ENCODE peak calls at places on chromosomes 1 and 21, in five cellular contexts. One of them, this sample, is unnamed.

GRCh38 chr1:150321826-150322166 is 463 bp downstream of the PRPF3 start:
- DNase-seq in Panc1: no peak
- DNase-seq in K562: no peak
- DNase-seq in endothelial cell of umbilical vein: no peak
- DNase-seq in transverse colon: no peak
- DNase-seq in this sample: no peak

GRCh38 chr1:116066868-116067563 is 44.2 kb upstream of the MAB21L3 start:
- DNase-seq in K562: no peak
- DNase-seq in Panc1: no peak
- DNase-seq in transverse colon: no peak
- DNase-seq in endothelial cell of umbilical vein: no peak
- DNase-seq in this sample: no peak

GRCh38 chr1:31382379-31382989 is 9.6 kb upstream of the FABP3 start:
- DNase-seq in endothelial cell of umbilical vein: no peak
- DNase-seq in Panc1: no peak
- DNase-seq in transverse colon: no peak
- DNase-seq in K562: no peak
- DNase-seq in this sample: no peak

GRCh38 chr1:159913451-159914192 is 11.7 kb downstream of the TAGLN2 start:
- DNase-seq in endothelial cell of umbilical vein: no peak
- DNase-seq in transverse colon: no peak
- DNase-seq in K562: no peak
- DNase-seq in Panc1: no peak
- DNase-seq in this sample: peak

GRCh38 chr21:36499578-36500471 is 19.9 kb upstream of the CLDN14 start:
- DNase-seq in endothelial cell of umbilical vein: no peak
- DNase-seq in K562: no peak
- DNase-seq in transverse colon: peak
- DNase-seq in Panc1: no peak
- DNase-seq in this sample: peak

GRCh38 chr1:94807742-94808491 is 12.2 kb upstream of the SLC44A3 start:
- DNase-seq in Panc1: no peak
- DNase-seq in transverse colon: peak
- DNase-seq in K562: peak
- DNase-seq in endothelial cell of umbilical vein: peak
- DNase-seq in this sample: peak

GRCh38 chr1:94265011-94265422 is 27.6 kb upstream of the ARHGAP29 start:
- DNase-seq in K562: no peak
- DNase-seq in Panc1: no peak
- DNase-seq in transverse colon: no peak
- DNase-seq in endothelial cell of umbilical vein: peak
- DNase-seq in this sample: peak

GRCh38 chr1:166544561-166544960 is 294.7 kb upstream of the POGK start:
- DNase-seq in K562: peak
- DNase-seq in transverse colon: no peak
- DNase-seq in endothelial cell of umbilical vein: no peak
- DNase-seq in Panc1: no peak
- DNase-seq in this sample: no peak

GRCh38 chr1:43930168-43930948 is 3.2 kb upstream of the ARTN start:
- DNase-seq in endothelial cell of umbilical vein: no peak
- DNase-seq in Panc1: no peak
- DNase-seq in transverse colon: peak
- DNase-seq in K562: peak
- DNase-seq in this sample: no peak

GRCh38 chr1:110188116-110188618 is 21.9 kb upstream of the KCNC4 start:
- DNase-seq in Panc1: no peak
- DNase-seq in transverse colon: no peak
- DNase-seq in K562: no peak
- DNase-seq in endothelial cell of umbilical vein: no peak
- DNase-seq in this sample: no peak

GRCh38 chr1:48955774-48956173 is 179.1 kb upstream of the BEND5 start:
- DNase-seq in K562: no peak
- DNase-seq in transverse colon: no peak
- DNase-seq in Panc1: no peak
- DNase-seq in endothelial cell of umbilical vein: no peak
- DNase-seq in this sample: no peak

GRCh38 chr21:41489329-41489728 is 18.6 kb downstream of the TMPRSS2 start:
- DNase-seq in K562: no peak
- DNase-seq in endothelial cell of umbilical vein: no peak
- DNase-seq in Panc1: no peak
- DNase-seq in transverse colon: no peak
- DNase-seq in this sample: no peak

GRCh38 chr1:78011050-78011449 is 6.3 kb downstream of the DNAJB4 start:
- DNase-seq in Panc1: no peak
- DNase-seq in transverse colon: no peak
- DNase-seq in K562: no peak
- DNase-seq in endothelial cell of umbilical vein: peak
- DNase-seq in this sample: no peak

GRCh38 chr1:29878501-29878900 is 642.2 kb downstream of the PTPRU start:
- DNase-seq in Panc1: no peak
- DNase-seq in endothelial cell of umbilical vein: no peak
- DNase-seq in transverse colon: no peak
- DNase-seq in K562: no peak
- DNase-seq in this sample: no peak

GRCh38 chr1:182347019-182347418 is 44.6 kb downstream of the GLUL start:
- DNase-seq in transverse colon: no peak
- DNase-seq in Panc1: no peak
- DNase-seq in endothelial cell of umbilical vein: no peak
- DNase-seq in K562: no peak
- DNase-seq in this sample: no peak

DNA sequence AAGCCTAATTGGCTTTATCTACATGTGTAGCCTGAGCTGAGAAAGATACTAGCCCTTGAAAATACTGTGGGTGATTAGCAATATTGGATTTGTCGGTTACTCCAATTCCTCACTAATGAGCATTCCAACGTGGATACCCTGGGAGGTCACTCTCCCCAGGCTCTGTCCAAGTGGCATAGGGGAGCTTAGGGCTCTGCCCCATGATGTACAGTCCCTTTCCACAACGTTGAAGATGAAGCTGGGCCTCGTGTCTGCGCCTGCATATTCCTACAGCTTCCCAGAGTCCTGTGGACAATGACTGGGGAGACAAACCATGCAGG is 2.6 kb downstream of the RCC1 start:
- DNase-seq in Panc1: no peak
- DNase-seq in endothelial cell of umbilical vein: no peak
- DNase-seq in K562: no peak
- DNase-seq in transverse colon: no peak
- DNase-seq in this sample: no peak
- TF ChIP-seq POLR2AphosphoS5 in Panc1: peak
- TF ChIP-seq POLR2AphosphoS5 in endothelial cell of umbilical vein: no peak
- TF ChIP-seq POLR2AphosphoS5 in K562: peak
- TF ChIP-seq POLR2AphosphoS5 in transverse colon: no peak
- TF ChIP-seq POLR2AphosphoS5 in this sample: no peak

DNA sequence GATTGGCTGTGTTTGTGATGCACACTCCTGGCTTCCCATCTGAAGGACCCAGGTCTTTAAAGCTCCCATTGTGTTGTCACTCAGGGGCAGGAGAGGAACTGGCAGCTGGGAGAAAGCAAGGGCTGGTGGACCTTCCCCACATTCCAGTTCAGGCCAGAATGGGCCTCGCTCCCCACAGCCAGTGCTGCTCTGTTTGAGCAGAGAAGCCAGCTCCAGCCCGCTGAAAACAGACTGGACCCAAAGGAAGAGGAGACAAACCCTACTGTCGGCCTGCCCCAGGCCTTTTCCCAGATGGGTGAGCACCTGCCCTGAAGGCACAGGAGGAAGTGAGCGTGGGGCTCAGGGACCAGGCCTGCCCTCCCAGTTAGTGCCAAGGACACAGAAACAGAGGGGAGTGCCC is 499.4 kb downstream of the NPHP4 start:
- DNase-seq in transverse colon: no peak
- DNase-seq in K562: no peak
- DNase-seq in endothelial cell of umbilical vein: no peak
- DNase-seq in Panc1: no peak
- DNase-seq in this sample: no peak
- TF ChIP-seq POLR2AphosphoS5 in transverse colon: no peak
- TF ChIP-seq POLR2AphosphoS5 in K562: no peak
- TF ChIP-seq POLR2AphosphoS5 in endothelial cell of umbilical vein: no peak
- TF ChIP-seq POLR2AphosphoS5 in Panc1: no peak
- TF ChIP-seq POLR2AphosphoS5 in this sample: no peak

DNA sequence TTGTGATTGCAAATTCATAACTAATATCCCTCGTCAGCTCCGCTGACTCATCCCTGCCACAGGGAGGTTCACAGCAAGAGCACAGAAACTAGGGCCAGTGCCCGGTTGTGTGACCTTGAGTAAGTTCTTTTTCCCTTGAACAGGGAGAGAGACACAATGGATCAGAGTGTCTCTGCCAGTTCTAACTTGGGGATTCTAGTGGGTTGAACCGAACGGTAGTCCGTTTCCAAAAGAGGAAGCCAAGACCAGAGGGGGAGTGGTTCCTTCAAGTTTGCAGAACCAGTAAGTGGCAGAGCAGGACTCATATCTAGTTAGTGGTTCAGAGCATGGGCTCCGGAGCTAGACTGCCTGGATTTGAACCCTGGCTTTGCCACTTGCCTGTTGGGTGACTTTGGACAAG is 4.9 kb upstream of the SHISA4 start:
- DNase-seq in K562: peak
- DNase-seq in transverse colon: no peak
- DNase-seq in endothelial cell of umbilical vein: peak
- DNase-seq in Panc1: no peak
- DNase-seq in this sample: no peak
- TF ChIP-seq POLR2AphosphoS5 in K562: no peak
- TF ChIP-seq POLR2AphosphoS5 in transverse colon: no peak
- TF ChIP-seq POLR2AphosphoS5 in endothelial cell of umbilical vein: no peak
- TF ChIP-seq POLR2AphosphoS5 in Panc1: no peak
- TF ChIP-seq POLR2AphosphoS5 in this sample: no peak

DNA sequence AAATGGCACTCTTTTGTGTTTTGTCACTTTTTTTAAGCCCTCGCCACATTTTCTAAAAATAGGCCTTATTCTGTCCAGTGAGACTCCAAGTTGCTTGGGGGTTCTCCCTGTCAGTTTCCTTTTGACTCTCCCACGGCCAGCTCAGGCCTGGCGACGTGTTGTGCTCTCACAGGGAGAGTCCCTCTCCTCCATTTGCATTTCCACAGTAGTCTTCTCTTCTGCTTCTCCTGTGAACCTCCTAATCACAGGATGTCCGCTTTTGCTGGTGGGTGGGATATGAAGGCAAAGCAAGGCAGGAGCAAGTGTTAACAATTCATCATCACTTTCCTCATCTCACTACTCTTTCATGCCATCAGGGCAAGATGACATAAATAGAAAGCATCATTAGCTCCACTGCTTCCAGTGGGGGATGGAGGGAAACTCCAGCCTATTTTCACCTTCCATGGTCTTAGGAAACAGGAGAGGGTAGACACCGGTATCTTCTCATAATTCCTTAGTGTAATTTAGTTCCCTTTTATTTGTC is 99.8 kb downstream of the INTS7 start:
- DNase-seq in K562: no peak
- DNase-seq in transverse colon: no peak
- DNase-seq in endothelial cell of umbilical vein: no peak
- DNase-seq in Panc1: no peak
- DNase-seq in this sample: no peak
- TF ChIP-seq POLR2AphosphoS5 in K562: no peak
- TF ChIP-seq POLR2AphosphoS5 in transverse colon: no peak
- TF ChIP-seq POLR2AphosphoS5 in endothelial cell of umbilical vein: no peak
- TF ChIP-seq POLR2AphosphoS5 in Panc1: no peak
- TF ChIP-seq POLR2AphosphoS5 in this sample: no peak

GRCh38 chr1:216626394-216627067 is 96.7 kb downstream of the ESRRG start:
- DNase-seq in transverse colon: no peak
- DNase-seq in K562: no peak
- DNase-seq in endothelial cell of umbilical vein: no peak
- DNase-seq in Panc1: no peak
- DNase-seq in this sample: no peak
- TF ChIP-seq POLR2AphosphoS5 in transverse colon: no peak
- TF ChIP-seq POLR2AphosphoS5 in K562: no peak
- TF ChIP-seq POLR2AphosphoS5 in endothelial cell of umbilical vein: no peak
- TF ChIP-seq POLR2AphosphoS5 in Panc1: no peak
- TF ChIP-seq POLR2AphosphoS5 in this sample: no peak

DNA sequence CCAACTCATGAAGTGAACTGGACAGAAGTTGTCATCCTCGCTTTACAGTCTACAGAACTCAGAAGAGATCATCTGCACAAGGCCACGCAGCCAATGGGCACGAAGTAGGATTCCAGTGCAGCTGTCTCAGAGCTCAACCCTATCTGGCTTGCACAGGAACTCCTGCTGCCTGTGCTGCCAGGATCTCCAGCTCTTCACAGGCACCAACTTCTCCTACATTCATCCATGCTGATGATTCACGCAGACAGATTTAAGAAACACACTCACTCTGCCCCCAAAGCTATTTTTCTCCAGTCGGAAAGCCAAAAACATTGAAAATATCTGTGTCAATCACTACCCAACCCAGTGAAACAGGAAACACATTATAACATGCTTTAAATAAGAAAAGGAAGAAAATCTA is 157.0 kb downstream of the RERE start:
- DNase-seq in endothelial cell of umbilical vein: peak
- DNase-seq in Panc1: no peak
- DNase-seq in transverse colon: no peak
- DNase-seq in K562: peak
- DNase-seq in this sample: no peak
- TF ChIP-seq POLR2AphosphoS5 in endothelial cell of umbilical vein: no peak
- TF ChIP-seq POLR2AphosphoS5 in Panc1: no peak
- TF ChIP-seq POLR2AphosphoS5 in transverse colon: no peak
- TF ChIP-seq POLR2AphosphoS5 in K562: no peak
- TF ChIP-seq POLR2AphosphoS5 in this sample: no peak

GRCh38 chr1:52123622-52124021 is 18.3 kb upstream of the ZFYVE9 start:
- DNase-seq in endothelial cell of umbilical vein: no peak
- DNase-seq in Panc1: no peak
- DNase-seq in transverse colon: no peak
- DNase-seq in K562: no peak
- DNase-seq in this sample: no peak

GRCh38 chr1:52125727-52126359 is 16.0 kb upstream of the ZFYVE9 start:
- DNase-seq in transverse colon: no peak
- DNase-seq in endothelial cell of umbilical vein: no peak
- DNase-seq in Panc1: no peak
- DNase-seq in K562: no peak
- DNase-seq in this sample: no peak

GRCh38 chr1:52122424-52122823 is 19.5 kb upstream of the ZFYVE9 start:
- DNase-seq in K562: no peak
- DNase-seq in transverse colon: no peak
- DNase-seq in endothelial cell of umbilical vein: no peak
- DNase-seq in Panc1: no peak
- DNase-seq in this sample: no peak

DNA sequence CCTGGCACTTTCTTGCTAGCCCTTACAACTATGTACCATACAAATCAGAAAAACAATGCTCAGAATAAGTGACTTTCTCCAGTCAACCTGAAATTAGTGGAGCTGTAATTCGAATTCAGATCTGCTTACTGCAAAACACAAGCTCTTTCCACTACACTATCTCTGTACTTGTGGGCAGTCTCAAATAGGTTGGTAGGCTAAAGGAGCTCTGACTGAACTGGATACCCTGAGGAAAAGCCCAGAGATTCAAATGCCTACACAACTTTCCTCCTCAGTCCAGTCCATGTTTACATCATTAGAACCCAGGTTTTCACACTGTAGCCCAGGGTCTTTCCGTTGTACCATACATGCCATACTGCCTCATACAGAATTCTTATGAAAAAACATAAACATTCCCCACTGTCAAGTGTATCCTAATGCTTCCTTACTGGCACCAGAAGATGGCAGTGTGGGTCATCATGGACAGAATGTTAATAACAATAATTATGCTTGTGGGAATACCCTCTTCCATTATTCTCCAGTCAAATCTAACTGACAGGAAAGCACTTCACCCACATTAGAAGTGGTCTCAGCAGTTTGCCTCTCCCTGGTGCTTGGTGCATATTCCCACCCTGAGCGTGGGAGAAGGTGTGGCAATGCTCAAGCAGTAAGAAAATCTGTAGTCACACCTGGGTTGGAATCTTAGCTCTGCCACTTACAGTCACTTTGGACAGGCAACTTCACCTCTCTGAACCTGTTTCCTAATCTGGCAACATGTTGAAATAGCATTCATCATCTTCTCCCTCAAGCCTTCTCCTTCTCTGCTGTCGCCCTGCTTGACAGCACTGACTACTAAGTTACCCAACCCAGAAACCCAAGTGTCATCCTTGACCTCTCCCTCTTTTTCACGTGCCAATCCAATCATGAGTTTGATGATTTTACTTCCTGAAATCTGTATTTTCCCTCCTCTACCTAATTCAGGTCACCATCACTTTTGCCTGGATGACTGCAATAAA is 14.4 kb upstream of the ZFYVE9 start:
- DNase-seq in Panc1: peak
- DNase-seq in K562: peak
- DNase-seq in endothelial cell of umbilical vein: peak
- DNase-seq in transverse colon: peak
- DNase-seq in this sample: no peak
- TF ChIP-seq POLR2AphosphoS5 in Panc1: no peak
- TF ChIP-seq POLR2AphosphoS5 in K562: no peak
- TF ChIP-seq POLR2AphosphoS5 in endothelial cell of umbilical vein: no peak
- TF ChIP-seq POLR2AphosphoS5 in transverse colon: no peak
- TF ChIP-seq POLR2AphosphoS5 in this sample: no peak

This sample was measured in stomach.